ENCODE peak calls at places on chromosomes 16 and 17, in seven cellular contexts. One of them, this sample, is unnamed.

GRCh38 chr16:88376835-88377726 is 5.7 kb upstream of the ZNF469 start:
- DNase-seq in neuronal stem cell: no peak
- DNase-seq in NCI-H460: no peak
- DNase-seq in activated CD4-positive, alpha-beta memory T cell treated with anti-CD3 and anti-CD28 coated beads for 36 hours: no peak
- DNase-seq in AG20443: peak
- DNase-seq in adrenal gland: no peak
- DNase-seq in HT-29: no peak
- DNase-seq in this sample: peak

GRCh38 chr17:32546031-32546444 is 59.2 kb downstream of the CDK5R1 start:
- DNase-seq in neuronal stem cell: peak
- DNase-seq in NCI-H460: no peak
- DNase-seq in activated CD4-positive, alpha-beta memory T cell treated with anti-CD3 and anti-CD28 coated beads for 36 hours: no peak
- DNase-seq in AG20443: no peak
- DNase-seq in adrenal gland: no peak
- DNase-seq in HT-29: no peak
- DNase-seq in this sample: peak

GRCh38 chr17:37465058-37465616 is 24.6 kb upstream of the DUSP14 start:
- DNase-seq in neuronal stem cell: no peak
- DNase-seq in NCI-H460: no peak
- DNase-seq in activated CD4-positive, alpha-beta memory T cell treated with anti-CD3 and anti-CD28 coated beads for 36 hours: no peak
- DNase-seq in AG20443: peak
- DNase-seq in adrenal gland: no peak
- DNase-seq in HT-29: no peak
- DNase-seq in this sample: peak

GRCh38 chr17:58282442-58282841 is 1.7 kb upstream of the MPO start:
- DNase-seq in neuronal stem cell: no peak
- DNase-seq in NCI-H460: no peak
- DNase-seq in activated CD4-positive, alpha-beta memory T cell treated with anti-CD3 and anti-CD28 coated beads for 36 hours: no peak
- DNase-seq in AG20443: no peak
- DNase-seq in adrenal gland: no peak
- DNase-seq in HT-29: no peak
- DNase-seq in this sample: no peak

GRCh38 chr17:48791128-48792032 is 25.6 kb downstream of the TTLL6 start:
- DNase-seq in neuronal stem cell: peak
- DNase-seq in NCI-H460: peak
- DNase-seq in activated CD4-positive, alpha-beta memory T cell treated with anti-CD3 and anti-CD28 coated beads for 36 hours: peak
- DNase-seq in AG20443: peak
- DNase-seq in adrenal gland: peak
- DNase-seq in HT-29: peak
- DNase-seq in this sample: peak

GRCh38 chr16:66476328-66477027 is 49.4 kb downstream of the BEAN1 start:
- DNase-seq in neuronal stem cell: no peak
- DNase-seq in NCI-H460: peak
- DNase-seq in activated CD4-positive, alpha-beta memory T cell treated with anti-CD3 and anti-CD28 coated beads for 36 hours: peak
- DNase-seq in AG20443: peak
- DNase-seq in adrenal gland: no peak
- DNase-seq in HT-29: peak
- DNase-seq in this sample: no peak

GRCh38 chr16:2473425-2473926 is 1.5 kb upstream of the TBC1D24 start:
- DNase-seq in neuronal stem cell: no peak
- DNase-seq in NCI-H460: no peak
- DNase-seq in activated CD4-positive, alpha-beta memory T cell treated with anti-CD3 and anti-CD28 coated beads for 36 hours: no peak
- DNase-seq in AG20443: no peak
- DNase-seq in adrenal gland: no peak
- DNase-seq in HT-29: no peak
- DNase-seq in this sample: no peak

GRCh38 chr17:50276588-50277356 is 2.5 kb downstream of the TMEM92 start:
- DNase-seq in neuronal stem cell: no peak
- DNase-seq in NCI-H460: no peak
- DNase-seq in activated CD4-positive, alpha-beta memory T cell treated with anti-CD3 and anti-CD28 coated beads for 36 hours: no peak
- DNase-seq in AG20443: no peak
- DNase-seq in adrenal gland: no peak
- DNase-seq in HT-29: no peak
- DNase-seq in this sample: no peak

GRCh38 chr17:45426561-45426960 is 6.1 kb downstream of the ARHGAP27 start:
- DNase-seq in neuronal stem cell: no peak
- DNase-seq in NCI-H460: no peak
- DNase-seq in activated CD4-positive, alpha-beta memory T cell treated with anti-CD3 and anti-CD28 coated beads for 36 hours: no peak
- DNase-seq in AG20443: no peak
- DNase-seq in adrenal gland: no peak
- DNase-seq in HT-29: no peak
- DNase-seq in this sample: no peak

GRCh38 chr17:2071421-2072281 is 16.7 kb downstream of the HIC1 start:
- DNase-seq in neuronal stem cell: no peak
- DNase-seq in NCI-H460: no peak
- DNase-seq in activated CD4-positive, alpha-beta memory T cell treated with anti-CD3 and anti-CD28 coated beads for 36 hours: no peak
- DNase-seq in AG20443: no peak
- DNase-seq in adrenal gland: peak
- DNase-seq in HT-29: no peak
- DNase-seq in this sample: peak

GRCh38 chr17:65756760-65757159 is 195.3 kb upstream of the AXIN2 start:
- DNase-seq in neuronal stem cell: no peak
- DNase-seq in NCI-H460: no peak
- DNase-seq in activated CD4-positive, alpha-beta memory T cell treated with anti-CD3 and anti-CD28 coated beads for 36 hours: no peak
- DNase-seq in AG20443: no peak
- DNase-seq in adrenal gland: no peak
- DNase-seq in HT-29: no peak
- DNase-seq in this sample: no peak

GRCh38 chr16:87099001-87099740 is 218.0 kb downstream of the C16orf95 start:
- DNase-seq in neuronal stem cell: peak
- DNase-seq in NCI-H460: no peak
- DNase-seq in activated CD4-positive, alpha-beta memory T cell treated with anti-CD3 and anti-CD28 coated beads for 36 hours: no peak
- DNase-seq in AG20443: no peak
- DNase-seq in adrenal gland: no peak
- DNase-seq in HT-29: no peak
- DNase-seq in this sample: no peak

GRCh38 chr16:6375471-6376075 is 957.1 kb upstream of the RBFOX1 start:
- DNase-seq in neuronal stem cell: no peak
- DNase-seq in NCI-H460: no peak
- DNase-seq in activated CD4-positive, alpha-beta memory T cell treated with anti-CD3 and anti-CD28 coated beads for 36 hours: no peak
- DNase-seq in AG20443: no peak
- DNase-seq in adrenal gland: no peak
- DNase-seq in HT-29: no peak
- DNase-seq in this sample: no peak

GRCh38 chr17:77116371-77116860 is 24.4 kb upstream of the SEC14L1 start:
- DNase-seq in neuronal stem cell: no peak
- DNase-seq in NCI-H460: no peak
- DNase-seq in activated CD4-positive, alpha-beta memory T cell treated with anti-CD3 and anti-CD28 coated beads for 36 hours: no peak
- DNase-seq in AG20443: no peak
- DNase-seq in adrenal gland: no peak
- DNase-seq in HT-29: no peak
- DNase-seq in this sample: no peak

GRCh38 chr17:80154166-80154565 is 7.2 kb upstream of the EIF4A3 start:
- DNase-seq in neuronal stem cell: no peak
- DNase-seq in NCI-H460: no peak
- DNase-seq in activated CD4-positive, alpha-beta memory T cell treated with anti-CD3 and anti-CD28 coated beads for 36 hours: no peak
- DNase-seq in AG20443: no peak
- DNase-seq in adrenal gland: no peak
- DNase-seq in HT-29: no peak
- DNase-seq in this sample: no peak

GRCh38 chr17:65627892-65628622 is 66.6 kb upstream of the AXIN2 start:
- DNase-seq in neuronal stem cell: no peak
- DNase-seq in NCI-H460: peak
- DNase-seq in activated CD4-positive, alpha-beta memory T cell treated with anti-CD3 and anti-CD28 coated beads for 36 hours: no peak
- DNase-seq in AG20443: peak
- DNase-seq in adrenal gland: no peak
- DNase-seq in HT-29: peak
- DNase-seq in this sample: peak

GRCh38 chr17:73786286-73786743 is 142.1 kb upstream of the SDK2 start:
- DNase-seq in neuronal stem cell: peak
- DNase-seq in NCI-H460: no peak
- DNase-seq in activated CD4-positive, alpha-beta memory T cell treated with anti-CD3 and anti-CD28 coated beads for 36 hours: no peak
- DNase-seq in AG20443: no peak
- DNase-seq in adrenal gland: no peak
- DNase-seq in HT-29: no peak
- DNase-seq in this sample: no peak

GRCh38 chr17:1013729-1014090 is 16.8 kb downstream of the TIMM22 start:
- DNase-seq in neuronal stem cell: no peak
- DNase-seq in NCI-H460: no peak
- DNase-seq in activated CD4-positive, alpha-beta memory T cell treated with anti-CD3 and anti-CD28 coated beads for 36 hours: no peak
- DNase-seq in AG20443: no peak
- DNase-seq in adrenal gland: no peak
- DNase-seq in HT-29: no peak
- DNase-seq in this sample: no peak

GRCh38 chr17:22217135-22217534 is 524.8 kb downstream of the KCNJ18 start:
- DNase-seq in neuronal stem cell: peak
- DNase-seq in NCI-H460: no peak
- DNase-seq in activated CD4-positive, alpha-beta memory T cell treated with anti-CD3 and anti-CD28 coated beads for 36 hours: no peak
- DNase-seq in AG20443: no peak
- DNase-seq in adrenal gland: no peak
- DNase-seq in HT-29: no peak
- DNase-seq in this sample: no peak

GRCh38 chr16:86590501-86591144 is 12.3 kb downstream of the FOXL1 start:
- DNase-seq in neuronal stem cell: no peak
- DNase-seq in NCI-H460: peak
- DNase-seq in activated CD4-positive, alpha-beta memory T cell treated with anti-CD3 and anti-CD28 coated beads for 36 hours: no peak
- DNase-seq in AG20443: peak
- DNase-seq in adrenal gland: no peak
- DNase-seq in HT-29: no peak
- DNase-seq in this sample: peak

GRCh38 chr16:17374668-17375255 is 96.0 kb downstream of the XYLT1 start:
- DNase-seq in neuronal stem cell: no peak
- DNase-seq in NCI-H460: no peak
- DNase-seq in activated CD4-positive, alpha-beta memory T cell treated with anti-CD3 and anti-CD28 coated beads for 36 hours: peak
- DNase-seq in AG20443: no peak
- DNase-seq in adrenal gland: no peak
- DNase-seq in HT-29: no peak
- DNase-seq in this sample: no peak

GRCh38 chr16:64242510-64242909 is 879.4 kb downstream of the CDH11 start:
- DNase-seq in neuronal stem cell: no peak
- DNase-seq in NCI-H460: no peak
- DNase-seq in activated CD4-positive, alpha-beta memory T cell treated with anti-CD3 and anti-CD28 coated beads for 36 hours: no peak
- DNase-seq in AG20443: no peak
- DNase-seq in adrenal gland: no peak
- DNase-seq in HT-29: no peak
- DNase-seq in this sample: no peak

GRCh38 chr16:17397499-17397891 is 73.3 kb downstream of the XYLT1 start:
- DNase-seq in neuronal stem cell: no peak
- DNase-seq in NCI-H460: no peak
- DNase-seq in activated CD4-positive, alpha-beta memory T cell treated with anti-CD3 and anti-CD28 coated beads for 36 hours: no peak
- DNase-seq in AG20443: no peak
- DNase-seq in adrenal gland: peak
- DNase-seq in HT-29: peak
- DNase-seq in this sample: peak

GRCh38 chr17:48131216-48131824 is 23.8 kb downstream of the SNX11 start:
- DNase-seq in neuronal stem cell: peak
- DNase-seq in NCI-H460: peak
- DNase-seq in activated CD4-positive, alpha-beta memory T cell treated with anti-CD3 and anti-CD28 coated beads for 36 hours: peak
- DNase-seq in AG20443: peak
- DNase-seq in adrenal gland: peak
- DNase-seq in HT-29: peak
- DNase-seq in this sample: peak

This sample was measured in AG10803.